ENCODE peak calls at places on chromosome 3, in ten cellular contexts. P is sciatic nerve; O is A549; T is uterus; J is posterior vena cava; K is retina; H is amniotic epithelial cell; V is amniotic stem cell; L is posterior cingulate gyrus; C is stimulated activated CD4-positive, alpha-beta T cell treated with anti-CD3 and anti-CD28 coated beads, Interleukin-2, amount 100 ng/mL, for 24 hours. X is an unnamed sample.

GRCh38 chr3:129602730-129603560 is 3.5 kb downstream of the PLXND1 start:
- DNase-seq in O (peak), V (peak), C (no peak), P (peak), T (peak), L (no peak), J (peak), H (peak), K (no peak), X (no peak)

GRCh38 chr3:46895204-46895660 is 17.7 kb downstream of the PTH1R start:
- DNase-seq in L (peak), C (peak), H (peak), J (peak), P (peak), V (no peak), K (peak), T (peak), O (peak), X (no peak)

GRCh38 chr3:112654979-112655378 is 14.0 kb upstream of the CCDC80 start:
- DNase-seq in J (no peak), H (no peak), P (no peak), T (no peak), K (no peak), C (no peak), O (no peak), V (no peak), L (no peak), X (no peak)

GRCh38 chr3:161310649-161311423 is 60.5 kb downstream of the SPTSSB start:
- DNase-seq in L (no peak), V (no peak), H (no peak), C (peak), K (no peak), P (no peak), T (no peak), J (no peak), O (no peak), X (no peak)

GRCh38 chr3:15382405-15382923 is 44.9 kb downstream of the METTL6 start:
- DNase-seq in L (no peak), V (no peak), T (no peak), K (no peak), C (no peak), O (no peak), H (no peak), P (no peak), J (no peak), X (no peak)

GRCh38 chr3:188796122-188796631 is 375.6 kb upstream of the TPRG1 start:
- DNase-seq in O (no peak), V (peak), J (no peak), L (no peak), T (no peak), C (no peak), P (no peak), H (peak), K (no peak), X (no peak)

GRCh38 chr3:39990532-39990931 is 181.1 kb downstream of the MYRIP start:
- DNase-seq in P (no peak), T (no peak), L (no peak), K (no peak), C (peak), O (peak), V (no peak), J (no peak), H (peak), X (peak)

GRCh38 chr3:195111322-195111710 is 159.6 kb downstream of the XXYLT1 start:
- DNase-seq in K (no peak), C (no peak), P (no peak), O (no peak), J (no peak), H (no peak), L (no peak), T (no peak), V (no peak), X (no peak)

GRCh38 chr3:76859596-76859995 is 180.3 kb upstream of the ROBO2 start:
- DNase-seq in V (no peak), L (no peak), K (no peak), H (no peak), T (no peak), C (no peak), P (no peak), J (no peak), O (no peak), X (no peak)